ENCODE peak calls at places on chromosomes 5 and 9, in eight cellular contexts. E, Y, K, I, H, D, X and R are unnamed samples.

GRCh38 chr9:86181379-86182315 is 77.8 kb downstream of the C9orf153 start:
- DNase-seq in E (no peak), Y (no peak), K (no peak), I (no peak), H (no peak), D (no peak), X (no peak), R (no peak)

GRCh38 chr9:123157216-123157615 is 111.2 kb downstream of the STRBP start:
- DNase-seq in E (no peak), Y (peak), K (no peak), I (no peak), H (no peak), D (no peak), X (peak), R (no peak)

GRCh38 chr5:176727983-176728675 is 80.8 kb downstream of the TSPAN17 start:
- DNase-seq in E (no peak), Y (no peak), K (no peak), I (no peak), H (no peak), D (no peak), X (no peak), R (no peak)

GRCh38 chr9:137156567-137157375 is 13.1 kb downstream of the LRRC26 start:
- DNase-seq in E (no peak), Y (peak), K (peak), I (no peak), H (no peak), D (peak), X (peak), R (peak)

GRCh38 chr5:39464096-39464495 is 39.3 kb upstream of the DAB2 start:
- DNase-seq in E (no peak), Y (no peak), K (no peak), I (no peak), H (no peak), D (no peak), X (no peak), R (no peak)

GRCh38 chr5:81630721-81631120 is 120.2 kb downstream of the SSBP2 start:
- DNase-seq in E (no peak), Y (no peak), K (no peak), I (no peak), H (no peak), D (no peak), X (no peak), R (no peak)

GRCh38 chr5:160209917-160210316 is 19.4 kb upstream of the FABP6 start:
- DNase-seq in E (peak), Y (no peak), K (no peak), I (no peak), H (no peak), D (peak), X (no peak), R (no peak)

GRCh38 chr5:58259685-58260152 is 200.2 kb downstream of the PLK2 start:
- DNase-seq in E (no peak), Y (peak), K (no peak), I (peak), H (no peak), D (peak), X (peak), R (peak)

GRCh38 chr5:22249209-22249608 is 603.9 kb downstream of the CDH12 start:
- DNase-seq in E (no peak), Y (no peak), K (no peak), I (no peak), H (no peak), D (no peak), X (no peak), R (no peak)

GRCh38 chr5:74478328-74478727 is 162.2 kb downstream of the ENC1 start:
- DNase-seq in E (no peak), Y (no peak), K (no peak), I (no peak), H (no peak), D (no peak), X (no peak), R (no peak)

GRCh38 chr5:172498431-172499129 is 44.3 kb upstream of the SH3PXD2B start:
- DNase-seq in E (no peak), Y (no peak), K (no peak), I (no peak), H (no peak), D (no peak), X (no peak), R (peak)

GRCh38 chr9:69260161-69260560 is 64.9 kb upstream of the ENTREP1 start:
- DNase-seq in E (no peak), Y (no peak), K (no peak), I (no peak), H (no peak), D (no peak), X (no peak), R (no peak)

GRCh38 chr5:139488269-139488668 is 5.7 kb upstream of the STING1 start:
- DNase-seq in E (no peak), Y (no peak), K (no peak), I (no peak), H (peak), D (no peak), X (peak), R (no peak)

GRCh38 chr5:156912869-156913268 is 50.2 kb downstream of the TIMD4 start:
- DNase-seq in E (no peak), Y (no peak), K (no peak), I (no peak), H (no peak), D (no peak), X (no peak), R (no peak)

GRCh38 chr9:131590449-131590848 is 45.1 kb downstream of the PRRT1B start:
- DNase-seq in E (no peak), Y (no peak), K (no peak), I (no peak), H (peak), D (no peak), X (no peak), R (no peak)

GRCh38 chr5:78243639-78244038 is 50.9 kb downstream of the AP3B1 start:
- DNase-seq in E (no peak), Y (peak), K (no peak), I (no peak), H (no peak), D (no peak), X (peak), R (no peak)

GRCh38 chr9:16976427-16976826 is 106.0 kb upstream of the BNC2 start:
- DNase-seq in E (no peak), Y (no peak), K (no peak), I (no peak), H (no peak), D (no peak), X (no peak), R (no peak)

GRCh38 chr9:88872171-88872946 is 118.9 kb upstream of the S1PR3 start:
- DNase-seq in E (no peak), Y (no peak), K (no peak), I (no peak), H (no peak), D (no peak), X (no peak), R (no peak)

GRCh38 chr5:180806351-180807011 is 3.9 kb upstream of the MGAT1 start:
- DNase-seq in E (no peak), Y (peak), K (no peak), I (no peak), H (peak), D (no peak), X (no peak), R (peak)

GRCh38 chr5:5044240-5044840 is 95.8 kb upstream of the ADAMTS16 start:
- DNase-seq in E (no peak), Y (no peak), K (no peak), I (no peak), H (no peak), D (no peak), X (no peak), R (no peak)

GRCh38 chr5:98750693-98751092 is 22.8 kb upstream of the RGMB start:
- DNase-seq in E (no peak), Y (no peak), K (no peak), I (no peak), H (peak), D (peak), X (peak), R (peak)

GRCh38 chr5:32506251-32506661 is 61.7 kb upstream of the ZFR start:
- DNase-seq in E (no peak), Y (peak), K (no peak), I (no peak), H (no peak), D (no peak), X (peak), R (no peak)

GRCh38 chr9:29475471-29475870 is 1902.2 kb upstream of the C9orf72 start:
- DNase-seq in E (no peak), Y (no peak), K (no peak), I (no peak), H (no peak), D (no peak), X (peak), R (no peak)

GRCh38 chr9:120610975-120611689 is 31.2 kb upstream of the CDK5RAP2 start:
- DNase-seq in E (no peak), Y (peak), K (no peak), I (no peak), H (peak), D (no peak), X (peak), R (no peak)

GRCh38 chr9:35682083-35682482 is 7.6 kb downstream of the TPM2 start:
- DNase-seq in E (no peak), Y (peak), K (no peak), I (no peak), H (no peak), D (no peak), X (no peak), R (no peak)

GRCh38 chr9:91433180-91433579 is 9.5 kb upstream of the NFIL3 start:
- DNase-seq in E (no peak), Y (peak), K (no peak), I (peak), H (peak), D (peak), X (peak), R (no peak)

GRCh38 chr5:146813748-146814147 is 64.8 kb downstream of the PPP2R2B start:
- DNase-seq in E (no peak), Y (no peak), K (no peak), I (no peak), H (peak), D (no peak), X (no peak), R (no peak)

GRCh38 chr5:149310947-149311675 is 34.2 kb upstream of the GRPEL2 start:
- DNase-seq in E (no peak), Y (peak), K (no peak), I (no peak), H (no peak), D (peak), X (peak), R (peak)

GRCh38 chr5:127933348-127933747 is 150.2 kb upstream of the SLC12A2 start:
- DNase-seq in E (no peak), Y (no peak), K (no peak), I (no peak), H (no peak), D (no peak), X (no peak), R (no peak)

GRCh38 chr5:145244788-145245187 is 590.4 kb downstream of the PRELID2 start:
- DNase-seq in E (no peak), Y (peak), K (no peak), I (no peak), H (no peak), D (no peak), X (peak), R (no peak)

GRCh38 chr5:141843156-141843927 is 34.9 kb downstream of the PCDH1 start:
- DNase-seq in E (peak), Y (no peak), K (no peak), I (no peak), H (no peak), D (no peak), X (peak), R (peak)

GRCh38 chr5:160363661-160364060 is 6.8 kb downstream of the C1QTNF2 start:
- DNase-seq in E (no peak), Y (peak), K (no peak), I (no peak), H (peak), D (no peak), X (no peak), R (no peak)

GRCh38 chr5:21219255-21219654 is 1231.3 kb upstream of the CDH18 start:
- DNase-seq in E (no peak), Y (no peak), K (no peak), I (no peak), H (no peak), D (no peak), X (peak), R (no peak)

GRCh38 chr5:159824188-159825153 is 91.8 kb upstream of the ADRA1B start:
- DNase-seq in E (no peak), Y (peak), K (no peak), I (no peak), H (no peak), D (no peak), X (no peak), R (no peak)

GRCh38 chr5:40937064-40937463 is 27.8 kb downstream of the C7 start:
- DNase-seq in E (no peak), Y (no peak), K (no peak), I (no peak), H (no peak), D (no peak), X (no peak), R (no peak)

GRCh38 chr5:142109356-142110045 is 922 bp downstream of the NDFIP1 start:
- DNase-seq in E (no peak), Y (peak), K (no peak), I (peak), H (peak), D (peak), X (peak), R (no peak)

GRCh38 chr9:132647355-132647754 is 22.4 kb downstream of the DDX31 start:
- DNase-seq in E (no peak), Y (peak), K (no peak), I (no peak), H (no peak), D (peak), X (peak), R (no peak)

GRCh38 chr9:130327781-130328348 is 62.3 kb downstream of the HMCN2 start:
- DNase-seq in E (no peak), Y (peak), K (no peak), I (no peak), H (no peak), D (peak), X (peak), R (no peak)

GRCh38 chr5:170147051-170147785 is 41.5 kb downstream of the FOXI1 start:
- DNase-seq in E (no peak), Y (no peak), K (no peak), I (no peak), H (no peak), D (no peak), X (no peak), R (peak)

GRCh38 chr9:113355197-113355596 is 5.9 kb downstream of the BSPRY start:
- DNase-seq in E (no peak), Y (peak), K (no peak), I (no peak), H (peak), D (no peak), X (peak), R (no peak)
- TF ChIP-seq CTCF in E (peak), Y (no peak), K (no peak), I (peak), H (peak), D (peak), X (peak), R (peak)

GRCh38 chr9:128414461-128414860 is 6.2 kb upstream of the CERCAM start:
- DNase-seq in E (no peak), Y (no peak), K (no peak), I (peak), H (no peak), D (peak), X (no peak), R (no peak)
- TF ChIP-seq CTCF in E (no peak), Y (peak), K (no peak), I (peak), H (no peak), D (peak), X (peak), R (peak)

GRCh38 chr5:343461-344401 is 22.2 kb downstream of the AHRR start:
- DNase-seq in E (peak), Y (peak), K (peak), I (peak), H (peak), D (peak), X (peak), R (peak)
- TF ChIP-seq CTCF in E (no peak), Y (no peak), K (no peak), I (no peak), H (no peak), D (no peak), X (no peak), R (no peak)

GRCh38 chr9:124309665-124310064 is 51.9 kb downstream of the NEK6 start:
- DNase-seq in E (no peak), Y (peak), K (no peak), I (peak), H (no peak), D (peak), X (peak), R (peak)

GRCh38 chr9:124315856-124316255 is 58.1 kb downstream of the NEK6 start:
- DNase-seq in E (no peak), Y (no peak), K (no peak), I (no peak), H (no peak), D (no peak), X (no peak), R (no peak)

GRCh38 chr9:124311283-124311682 is 53.5 kb downstream of the NEK6 start:
- DNase-seq in E (no peak), Y (no peak), K (no peak), I (no peak), H (no peak), D (no peak), X (no peak), R (peak)

GRCh38 chr9:124313940-124314339 is 56.2 kb downstream of the NEK6 start:
- DNase-seq in E (no peak), Y (no peak), K (no peak), I (no peak), H (no peak), D (no peak), X (no peak), R (no peak)

DNA sequence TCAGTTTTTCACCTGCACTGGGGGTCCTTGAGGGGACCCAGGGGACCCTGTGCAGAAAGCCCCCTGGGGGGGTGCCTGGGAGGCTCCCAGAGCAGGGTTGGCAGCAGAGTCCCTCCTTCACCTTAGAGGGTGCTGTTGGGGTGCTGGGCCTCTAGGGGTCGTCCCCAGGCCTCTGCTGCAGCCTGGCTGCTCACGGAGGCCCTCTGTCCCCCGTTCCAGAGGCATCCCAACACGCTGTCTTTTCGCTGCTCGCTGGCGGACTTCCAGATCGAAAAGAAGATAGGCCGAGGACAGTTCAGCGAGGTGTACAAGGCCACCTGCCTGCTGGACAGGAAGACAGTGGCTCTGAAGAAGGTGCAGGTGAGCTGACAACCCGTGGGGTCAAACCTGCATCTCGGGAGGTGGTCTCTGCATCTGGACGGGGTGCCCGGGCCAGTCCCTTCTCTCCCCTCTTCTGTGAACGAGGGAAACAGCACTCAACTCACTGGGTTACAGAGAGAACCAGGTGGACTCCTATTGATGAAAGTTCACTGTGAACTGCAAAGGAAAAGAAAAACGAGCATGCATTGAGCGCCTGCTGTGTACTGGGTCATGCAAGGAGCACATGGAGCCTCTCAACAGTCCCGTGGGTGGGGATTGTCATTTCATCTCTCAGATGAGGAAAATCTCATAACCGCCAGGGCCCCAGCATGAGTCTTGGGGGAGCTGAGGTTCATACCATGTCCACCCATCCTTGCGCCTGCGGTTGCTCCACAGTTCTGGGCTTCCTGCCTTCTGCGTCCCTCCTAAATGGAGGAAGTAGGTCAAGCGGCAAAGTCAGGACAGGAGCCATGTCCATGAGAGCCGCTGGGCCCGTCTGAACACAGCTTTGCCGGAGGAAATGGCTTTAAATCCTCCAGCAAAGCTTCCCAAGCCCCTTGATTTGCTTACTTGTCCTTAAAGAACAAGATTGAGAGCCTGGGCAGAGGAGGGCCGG is 54.8 kb downstream of the NEK6 start:
- DNase-seq in E (no peak), Y (no peak), K (no peak), I (no peak), H (no peak), D (no peak), X (no peak), R (peak)
- TF ChIP-seq CTCF in E (no peak), Y (no peak), K (no peak), I (no peak), H (no peak), D (no peak), X (peak), R (peak)